ENCODE peak calls at places on chromosome X, in six cellular contexts. M is lower lobe of right lung, L is suprapubic skin, H is psoas muscle, I is SK-N-SH, Z is stomach. T is an unnamed sample.

GRCh38 chrX:136065044-136065671 is 79.9 kb downstream of the SLC9A6 start:
- DNase-seq in M (peak; percentile 50), L (no peak), H (peak; percentile 65), I (no peak), Z (no peak), T (no peak)

GRCh38 chrX:118347131-118347530 is 1.2 kb downstream of the WDR44 start:
- DNase-seq in M (no peak), L (no peak), H (no peak), I (peak; percentile 4), Z (no peak), T (no peak)

GRCh38 chrX:130028196-130028595 is 45.8 kb downstream of the BCORL1 start:
- DNase-seq in M (peak; percentile 71), L (no peak), H (peak; percentile 77), I (peak; percentile 49), Z (peak; percentile 57), T (peak; percentile 56)

GRCh38 chrX:47854474-47854873 is 17.8 kb downstream of the ZNF81 start:
- DNase-seq in M (peak; percentile 29), L (no peak), H (no peak), I (peak; percentile 14), Z (peak; percentile 44), T (no peak)

GRCh38 chrX:108165349-108166111 is 74.0 kb downstream of the ATG4A start:
- DNase-seq in M (no peak), L (no peak), H (no peak), I (peak; percentile 19), Z (peak; percentile 32), T (no peak)

GRCh38 chrX:107450823-107451509 is 1.5 kb downstream of the FRMPD3 start:
- DNase-seq in M (no peak), L (no peak), H (no peak), I (no peak), Z (no peak), T (no peak)

GRCh38 chrX:153864561-153865320 is 21.2 kb downstream of the L1CAM start:
- DNase-seq in M (no peak), L (no peak), H (no peak), I (peak; percentile 19), Z (no peak), T (no peak)

GRCh38 chrX:20066968-20067708 is 49.6 kb downstream of the MAP7D2 start:
- DNase-seq in M (no peak), L (no peak), H (no peak), I (peak; percentile 57), Z (no peak), T (peak; percentile 39)

GRCh38 chrX:103562801-103563200 is 22.5 kb upstream of the TCEAL4 start:
- DNase-seq in M (no peak), L (no peak), H (no peak), I (no peak), Z (no peak), T (no peak)

GRCh38 chrX:109782994-109783711 is 50.1 kb upstream of the ACSL4 start:
- DNase-seq in M (no peak), L (no peak), H (no peak), I (no peak), Z (no peak), T (no peak)

GRCh38 chrX:84469226-84469625 is 33.0 kb downstream of the HDX start:
- DNase-seq in M (no peak), L (no peak), H (no peak), I (peak; percentile 18), Z (no peak), T (no peak)

GRCh38 chrX:19852014-19853005 is 35.1 kb downstream of the SH3KBP1 start:
- DNase-seq in M (no peak), L (no peak), H (no peak), I (no peak), Z (no peak), T (no peak)

GRCh38 chrX:24268786-24269185 is 45.1 kb downstream of the SUPT20HL2 start:
- DNase-seq in M (no peak), L (no peak), H (no peak), I (no peak), Z (no peak), T (no peak)

GRCh38 chrX:20517565-20517964 is 250.9 kb upstream of the RPS6KA3 start:
- DNase-seq in M (no peak), L (no peak), H (no peak), I (no peak), Z (no peak), T (no peak)

GRCh38 chrX:155068165-155068564 is 2.8 kb downstream of the CMC4 start:
- DNase-seq in M (no peak), L (no peak), H (no peak), I (no peak), Z (no peak), T (no peak)

GRCh38 chrX:76148753-76149152 is 24.1 kb upstream of the PBDC1 start:
- DNase-seq in M (no peak), L (no peak), H (peak; percentile 64), I (no peak), Z (no peak), T (no peak)

GRCh38 chrX:49101629-49101984 is 21.9 kb upstream of the WDR45 start:
- DNase-seq in M (no peak), L (no peak), H (no peak), I (no peak), Z (no peak), T (peak; percentile 17)

GRCh38 chrX:65697915-65698796 is 30.7 kb downstream of the MSN start:
- DNase-seq in M (peak; percentile 80), L (no peak), H (no peak), I (no peak), Z (peak; percentile 37), T (no peak)

GRCh38 chrX:131752493-131753198 is 208.8 kb downstream of the OR13H1 start:
- DNase-seq in M (no peak), L (no peak), H (peak; percentile 83), I (peak; percentile 14), Z (peak; percentile 84), T (no peak)

GRCh38 chrX:131745942-131746489 is 202.1 kb downstream of the OR13H1 start:
- DNase-seq in M (no peak), L (no peak), H (no peak), I (no peak), Z (no peak), T (no peak)

GRCh38 chrX:131746491-131746968 is 202.7 kb downstream of the OR13H1 start:
- DNase-seq in M (no peak), L (no peak), H (peak; percentile 90), I (peak; percentile 62), Z (peak; percentile 86), T (peak; percentile 23)

DNA sequence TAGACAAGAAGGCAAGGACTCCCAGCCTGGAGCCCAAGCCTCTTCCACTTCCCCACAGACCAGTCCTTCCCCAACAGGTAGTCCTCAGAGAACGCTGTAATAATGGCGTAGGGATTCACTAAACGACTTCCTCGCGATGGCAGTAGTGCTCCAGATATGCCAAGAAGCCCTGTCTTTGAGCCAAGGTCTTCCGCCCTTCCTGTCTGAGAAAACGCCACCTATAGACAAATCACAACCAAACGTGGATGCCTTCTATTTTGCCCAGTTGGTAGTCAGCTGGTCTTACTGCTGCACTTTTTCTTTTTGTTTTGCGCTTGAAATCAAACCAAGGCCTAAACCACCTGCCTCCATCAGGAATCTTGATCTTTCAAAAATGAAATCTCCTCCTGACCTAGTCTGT is 203.3 kb downstream of the OR13H1 start:
- DNase-seq in M (no peak), L (no peak), H (peak; percentile 71), I (peak; percentile 39), Z (peak; percentile 76), T (no peak)
- TF ChIP-seq CTCF in M (no peak), L (no peak), H (peak; percentile 44), I (peak; percentile 65), Z (no peak), T (no peak)

GRCh38 chrX:147522986-147523385 is 388.7 kb upstream of the FMR1 start:
- DNase-seq in M (no peak), L (no peak), H (no peak), I (no peak), Z (no peak), T (no peak)
- H3K9me3 ChIP-seq in M (no peaks in the 10 kb centered on the region), L (no peaks in the 10 kb centered on the region), H (no peaks in the 10 kb centered on the region), I (no peaks in the 10 kb centered on the region), Z (no peaks in the 10 kb centered on the region), T (no peaks in the 10 kb centered on the region)

DNA sequence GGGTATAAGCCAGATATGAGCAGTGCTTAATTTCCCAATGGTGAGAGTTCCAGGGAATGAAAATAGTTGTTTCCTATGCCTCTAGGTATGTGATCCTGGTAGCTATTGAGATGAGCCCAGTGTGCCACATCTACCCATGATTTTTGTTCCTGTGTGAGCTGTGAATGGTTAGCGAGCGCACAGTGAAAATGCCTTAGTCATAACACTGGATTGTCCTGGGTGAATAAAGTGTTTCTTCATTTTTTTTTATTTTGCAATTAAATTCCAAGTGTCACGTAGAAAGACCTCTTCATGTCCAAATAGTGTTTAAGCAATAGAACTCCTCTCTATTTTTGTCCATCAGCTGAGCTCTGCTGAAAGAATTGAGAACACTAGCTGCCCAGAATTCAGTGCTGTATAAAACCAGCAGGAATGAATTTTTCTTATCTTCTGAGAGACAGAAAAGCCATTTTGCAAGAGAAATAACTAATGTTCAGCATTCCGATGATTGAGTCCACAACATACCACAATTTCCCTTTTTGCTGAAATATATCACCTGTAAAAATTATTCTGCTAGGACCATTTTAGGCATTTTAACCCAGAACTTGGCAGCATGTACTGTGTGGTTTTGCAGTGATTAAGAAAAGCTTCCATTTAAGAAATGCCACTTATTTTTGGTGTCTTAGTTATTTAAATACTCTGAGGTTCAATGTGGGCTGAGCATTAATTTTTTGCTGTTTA is 5.6 kb downstream of the MAOA start:
- DNase-seq in M (no peak), L (no peak), H (no peak), I (no peak), Z (no peak), T (no peak)
- H3K4me3 ChIP-seq in M (peak overlapping the region; percentile 71), L (no peak overlapping the region), H (peak overlapping the region; percentile 33), I (no peak overlapping the region), Z (no peak overlapping the region), T (no peak overlapping the region)

GRCh38 chrX:34332336-34332735 is 200.2 kb upstream of the FAM47A start:
- DNase-seq in M (no peak), L (no peak), H (no peak), I (no peak), Z (no peak), T (peak; percentile 0)
- TF ChIP-seq CTCF in M (peak; percentile 6), L (no peak), H (peak; percentile 5), I (peak; percentile 35), Z (no peak), T (peak; percentile 28)

DNA sequence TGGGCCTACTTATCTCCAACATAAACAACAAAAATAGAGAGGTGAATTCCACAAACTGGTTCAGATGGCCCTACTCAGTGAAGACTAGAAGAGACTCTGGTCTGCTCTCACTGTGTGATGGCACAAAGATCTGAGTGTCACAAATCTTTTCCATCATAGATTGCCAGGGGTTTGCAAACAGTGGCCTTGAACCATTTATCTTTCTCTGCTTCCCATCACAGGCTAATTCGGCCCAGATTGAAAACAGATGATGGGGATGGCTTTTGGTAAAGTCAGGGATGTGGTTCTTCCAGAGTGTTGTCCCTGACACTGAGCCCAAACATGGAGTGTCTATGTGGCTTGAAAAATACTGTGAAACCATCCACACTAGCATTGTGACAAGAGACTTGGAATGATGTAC is 25.1 kb upstream of the PLAC1 start:
- DNase-seq in M (no peak), L (no peak), H (no peak), I (peak; percentile 51), Z (no peak), T (no peak)
- H3K9me3 ChIP-seq in M (no peaks in the 10 kb centered on the region), L (no peaks in the 10 kb centered on the region), H (no peaks in the 10 kb centered on the region), I (no peaks in the 10 kb centered on the region), Z (no peaks in the 10 kb centered on the region), T (no peaks in the 10 kb centered on the region)